ENCODE peak calls at places on chromosomes 3 and 15, in six cellular contexts. X, Q, D, P, T and S are unnamed samples.

GRCh38 chr3:127149621-127150310 is 43.2 kb upstream of the PRR23E start:
- DNase-seq in Q (no peak), X (no peak), D (no peak), T (no peak), P (no peak), S (no peak)

GRCh38 chr3:169668081-169668956 is 4.8 kb upstream of the MECOM start:
- DNase-seq in Q (peak; percentile 19), D (no peak), T (no peak), P (no peak), X (no peak), S (peak; percentile 50)

GRCh38 chr15:75578948-75579908 is at the start of gene PTPN9:
- DNase-seq in P (peak; percentile 41), D (peak; percentile 39), X (peak; percentile 72), T (no peak), Q (peak; percentile 88), S (peak; percentile 72)

GRCh38 chr15:59632714-59633113 is 21.1 kb downstream of the GCNT3 start:
- DNase-seq in X (no peak), P (no peak), D (no peak), T (no peak), Q (peak; percentile 23), S (peak; percentile 12)

GRCh38 chr3:127867986-127868385 is 45.7 kb upstream of the MGLL start:
- DNase-seq in Q (peak; percentile 52), P (no peak), T (no peak), X (no peak), D (no peak), S (no peak)

GRCh38 chr3:197926418-197926817 is 23.6 kb upstream of the RPL35A start:
- DNase-seq in T (no peak), P (no peak), Q (no peak), D (no peak), X (no peak), S (no peak)

GRCh38 chr15:95713315-95713714 is 617.2 kb upstream of the NR2F2 start:
- DNase-seq in T (no peak), P (no peak), D (no peak), Q (no peak), X (no peak), S (no peak)

GRCh38 chr15:85879334-85880163 is 84.8 kb upstream of the KLHL25 start:
- DNase-seq in D (no peak), Q (peak; percentile 5), T (no peak), P (peak; percentile 94), X (peak; percentile 28), S (no peak)

GRCh38 chr3:183532620-183533409 is 22.7 kb downstream of the KLHL6 start:
- DNase-seq in Q (no peak), X (no peak), P (no peak), T (no peak), D (no peak), S (no peak)

GRCh38 chr15:42704492-42704926 is 32.4 kb downstream of the CDAN1 start:
- DNase-seq in P (peak; percentile 38), X (peak; percentile 66), Q (peak; percentile 84), T (no peak), D (peak; percentile 18), S (peak; percentile 79)

GRCh38 chr15:58467121-58467721 is 35.4 kb downstream of the LIPC start:
- DNase-seq in P (no peak), Q (peak; percentile 82), X (no peak), D (no peak), T (no peak), S (no peak)